ENCODE peak calls at places on chromosomes 16 and 17, in five cellular contexts. V, B, K, O and U are unnamed samples.

GRCh38 chr17:63714550-63715277 is 14.8 kb upstream of the LIMD2 start:
- DNase-seq in V (no peak), B (no peak), K (no peak), O (peak; percentile 71), U (no peak)

GRCh38 chr16:30659507-30660423 is 1.5 kb downstream of the FBRS start:
- DNase-seq in V (peak; percentile 48), B (no peak), K (peak; percentile 19), O (no peak), U (peak; percentile 83)

GRCh38 chr16:51592013-51592501 is 441.0 kb upstream of the SALL1 start:
- DNase-seq in V (no peak), B (no peak), K (no peak), O (no peak), U (no peak)

GRCh38 chr17:20009052-20009301 is 182 bp upstream of the SPECC1 start:
- DNase-seq in V (no peak), B (peak; percentile 77), K (no peak), O (no peak), U (no peak)

GRCh38 chr17:74150428-74151025 is 53.0 kb upstream of the RPL38 start:
- DNase-seq in V (no peak), B (no peak), K (no peak), O (no peak), U (no peak)

GRCh38 chr16:1674751-1675664 is 3.1 kb upstream of the JPT2 start:
- DNase-seq in V (no peak), B (no peak), K (no peak), O (peak; percentile 79), U (no peak)

GRCh38 chr16:67928561-67929364 is 2.9 kb downstream of the CTRL start:
- DNase-seq in V (peak; percentile 78), B (peak; percentile 68), K (peak; percentile 50), O (peak; percentile 43), U (peak; percentile 92)

GRCh38 chr17:42775534-42776098 is 2.4 kb downstream of the VPS25 start:
- DNase-seq in V (no peak), B (no peak), K (peak; percentile 21), O (peak; percentile 66), U (no peak)

GRCh38 chr17:76271669-76272540 is 6.8 kb downstream of the UBALD2 start:
- DNase-seq in V (no peak), B (no peak), K (peak; percentile 21), O (no peak), U (peak; percentile 82)

GRCh38 chr17:82051776-82052637 is at the start of the genes GPS1 and RFNG:
- DNase-seq in V (peak; percentile 84), B (peak; percentile 81), K (peak; percentile 33), O (peak; percentile 16), U (peak; percentile 84)

GRCh38 chr16:89452241-89452640 is 38.1 kb downstream of the ANKRD11 start:
- DNase-seq in V (no peak), B (no peak), K (no peak), O (no peak), U (no peak)
- H3K4me1 ChIP-seq in V (peaks cover 77% of the 10 kb centered on the region), B (peaks cover 37% of the 10 kb centered on the region), K (peaks cover 43% of the 10 kb centered on the region), O (peaks cover 24% of the 10 kb centered on the region), U (peaks cover 41% of the 10 kb centered on the region)

DNA sequence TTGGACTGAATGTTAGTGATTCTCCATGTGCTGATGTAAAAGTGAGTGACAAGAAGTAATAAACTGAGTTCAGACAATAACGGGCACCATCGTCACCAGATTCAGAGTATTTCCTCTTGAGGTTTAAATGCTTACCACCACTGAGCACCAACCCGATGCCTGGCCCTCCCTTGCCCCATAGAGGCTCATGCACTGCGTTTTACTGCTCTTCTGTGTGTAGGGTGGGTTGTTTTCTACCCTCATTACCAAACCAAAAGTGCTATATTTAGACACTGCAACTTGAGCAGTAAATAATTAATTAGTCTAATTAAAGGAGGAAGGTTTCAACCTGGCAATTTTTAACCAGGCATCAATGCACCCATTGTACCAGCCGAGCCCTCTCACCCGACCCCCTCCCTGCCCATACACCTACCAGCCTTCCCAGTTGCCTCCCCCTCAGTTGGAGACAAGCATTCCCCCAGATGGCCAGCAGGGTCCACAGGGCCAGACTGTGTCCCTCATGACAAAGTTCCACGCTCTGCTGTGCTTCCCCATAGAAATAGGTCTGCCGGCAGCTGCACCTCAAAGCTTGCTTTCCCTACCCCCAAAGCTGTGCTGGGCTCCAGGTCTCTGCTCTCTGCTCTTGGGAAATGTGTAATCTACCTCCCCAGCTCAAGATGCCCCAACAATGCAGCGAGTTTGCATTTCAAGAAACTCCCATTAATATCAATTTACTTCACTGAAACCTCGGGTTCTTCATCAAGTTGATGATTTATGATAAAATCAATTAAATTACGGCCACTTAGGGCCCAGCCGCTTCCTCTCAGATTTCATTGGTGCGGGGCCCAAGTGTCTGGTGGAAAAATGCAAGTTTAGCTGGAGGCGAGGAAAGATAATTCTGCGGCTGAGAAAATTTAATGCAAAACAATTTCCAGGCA is 16.0 kb downstream of the HOXB4 start:
- DNase-seq in V (no peak), B (no peak), K (no peak), O (peak; percentile 68), U (no peak)
- TF ChIP-seq CTCF in V (no peak), B (no peak), K (peak; percentile 51), O (peak; percentile 46), U (no peak)

GRCh38 chr16:82033006-82033405 is 2.0 kb upstream of the HSD17B2 start:
- DNase-seq in V (no peak), B (peak; percentile 36), K (no peak), O (no peak), U (peak; percentile 31)

GRCh38 chr16:82037251-82037650 is 2.2 kb downstream of the HSD17B2 start:
- DNase-seq in V (no peak), B (no peak), K (no peak), O (no peak), U (no peak)

GRCh38 chr16:82034981-82035612 is at the start of gene HSD17B2:
- DNase-seq in V (no peak), B (no peak), K (peak; percentile 16), O (peak; percentile 7), U (no peak)

GRCh38 chr16:82031116-82032084 is 3.7 kb upstream of the HSD17B2 start:
- DNase-seq in V (no peak), B (no peak), K (peak; percentile 44), O (peak; percentile 72), U (no peak)

GRCh38 chr16:82033683-82034300 is 1.3 kb upstream of the HSD17B2 start:
- DNase-seq in V (no peak), B (no peak), K (peak; percentile 8), O (no peak), U (no peak)
- H3K4me1 ChIP-seq in V (no peaks in the 10 kb centered on the region), B (no peaks in the 10 kb centered on the region), K (peaks cover 34% of the 10 kb centered on the region), O (peaks cover 14% of the 10 kb centered on the region), U (no peaks in the 10 kb centered on the region)

GRCh38 chr17:51848451-51848850 is 310.1 kb downstream of the CA10 start:
- DNase-seq in V (no peak), B (no peak), K (no peak), O (no peak), U (no peak)

GRCh38 chr17:51852603-51853002 is 305.9 kb downstream of the CA10 start:
- DNase-seq in V (no peak), B (no peak), K (no peak), O (no peak), U (no peak)

GRCh38 chr17:51853857-51854256 is 304.7 kb downstream of the CA10 start:
- DNase-seq in V (no peak), B (no peak), K (no peak), O (no peak), U (peak; percentile 23)

GRCh38 chr17:51846561-51846960 is 312.0 kb downstream of the CA10 start:
- DNase-seq in V (no peak), B (no peak), K (no peak), O (no peak), U (no peak)

GRCh38 chr17:51850206-51850605 is 308.3 kb downstream of the CA10 start:
- DNase-seq in V (no peak), B (no peak), K (no peak), O (no peak), U (no peak)
- TF ChIP-seq CTCF in V (no peak), B (no peak), K (no peak), O (no peak), U (no peak)

GRCh38 chr17:17742688-17743390 is 61.6 kb downstream of the RAI1 start:
- DNase-seq in V (no peak), B (no peak), K (no peak), O (no peak), U (no peak)
- H3K4me1 ChIP-seq in V (peaks cover 82% of the 10 kb centered on the region), B (peaks cover 15% of the 10 kb centered on the region), K (peaks cover 32% of the 10 kb centered on the region), O (peaks cover 47% of the 10 kb centered on the region), U (peaks cover 27% of the 10 kb centered on the region)

DNA sequence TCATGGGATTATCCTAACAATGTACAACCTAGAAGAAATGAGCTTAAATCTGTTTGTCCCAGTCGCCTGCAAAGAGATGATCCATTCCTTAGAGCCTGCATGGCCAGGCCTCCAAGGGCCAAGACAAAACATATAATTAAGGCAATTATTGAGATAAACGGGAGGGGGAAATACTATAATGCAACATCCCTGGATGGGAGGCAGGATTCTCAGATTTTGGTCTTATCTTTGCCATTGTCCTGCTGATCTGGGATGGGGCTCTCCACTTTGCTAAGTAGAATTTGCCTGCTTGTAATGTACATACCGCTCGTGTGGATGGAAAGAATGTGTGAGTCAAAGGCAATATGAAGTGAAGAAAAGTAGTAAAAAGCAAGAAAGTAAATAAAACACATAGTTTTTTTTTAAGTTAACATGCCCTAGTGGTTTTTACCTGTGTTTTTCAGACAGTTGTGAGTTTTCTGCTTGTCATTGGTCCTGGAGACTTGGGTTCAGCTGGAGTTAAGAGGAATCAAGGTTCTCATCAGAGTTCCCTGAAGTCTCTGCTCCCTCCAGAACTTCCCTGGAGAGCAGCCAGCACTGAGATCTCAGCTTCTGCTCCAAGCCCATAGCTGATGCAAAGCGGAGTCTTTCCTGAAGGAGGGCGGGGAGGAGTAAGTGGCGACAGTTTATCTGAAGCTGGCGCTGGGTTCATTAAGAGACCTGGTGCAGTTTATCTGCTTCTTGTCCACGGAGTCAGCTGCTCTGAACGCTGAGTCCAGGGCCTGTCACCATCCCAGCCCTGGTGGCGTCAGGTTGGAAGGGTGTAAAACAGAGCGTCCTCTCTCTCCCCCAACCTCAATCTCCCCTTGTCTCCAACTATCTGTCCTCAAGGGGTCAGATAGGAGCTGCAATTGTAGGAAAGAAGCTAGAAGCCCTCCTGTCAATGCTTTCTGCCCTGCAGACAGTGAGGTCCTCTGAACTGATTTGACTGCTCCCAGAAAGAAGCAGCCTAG is 30.1 kb downstream of the HOXB1 start:
- DNase-seq in V (no peak), B (no peak), K (no peak), O (peak; percentile 64), U (no peak)
- TF ChIP-seq CTCF in V (peak; percentile 25), B (no peak), K (no peak), O (peak; percentile 1), U (no peak)

DNA sequence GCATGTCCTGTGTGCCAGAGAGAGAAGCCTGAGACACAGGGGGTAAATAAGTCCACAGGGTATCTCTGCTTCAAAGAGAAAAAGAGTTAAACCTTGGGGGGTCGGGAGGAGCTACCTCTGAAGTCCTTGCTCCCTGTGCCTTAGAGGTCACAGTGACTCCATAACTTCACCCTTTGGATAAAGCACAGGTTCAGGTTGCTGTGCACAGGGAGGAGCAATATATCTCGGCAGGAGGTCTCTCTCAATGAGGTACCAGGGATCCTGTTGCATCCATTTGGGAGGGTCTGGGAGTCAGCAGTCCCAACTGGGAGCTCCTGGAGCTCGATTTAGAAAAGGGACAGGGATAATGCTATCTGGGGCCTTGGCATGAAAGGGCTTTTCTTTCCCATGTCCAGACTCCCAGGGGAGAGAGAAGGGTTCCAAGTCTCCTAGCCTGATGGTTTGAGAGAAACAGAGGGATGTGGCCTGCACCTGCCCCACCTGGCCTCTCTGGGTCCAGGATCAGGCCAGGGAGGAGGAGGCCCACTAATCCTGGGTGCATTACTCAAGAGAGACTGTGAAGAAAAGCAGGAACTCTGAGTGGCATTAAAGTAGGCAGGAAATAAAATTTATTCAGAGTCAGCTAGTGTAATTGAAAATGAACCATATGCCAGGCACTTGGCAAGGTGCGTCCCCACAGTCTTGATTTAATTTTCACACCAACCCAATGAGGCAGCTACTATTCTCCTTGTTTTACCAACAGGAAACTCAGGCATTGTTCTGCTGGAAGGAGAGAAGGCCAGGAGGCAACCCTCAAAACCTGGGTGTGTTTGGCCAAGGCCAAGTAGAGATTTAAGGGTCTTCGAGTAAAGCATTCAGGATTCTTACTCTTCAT is 40.7 kb downstream of the CUEDC1 start:
- DNase-seq in V (no peak), B (no peak), K (peak; percentile 16), O (no peak), U (no peak)
- H3K4me1 ChIP-seq in V (peaks cover 79% of the 10 kb centered on the region), B (peaks cover 41% of the 10 kb centered on the region), K (peaks cover 18% of the 10 kb centered on the region), O (peaks cover 25% of the 10 kb centered on the region), U (peaks cover 29% of the 10 kb centered on the region)